ENCODE peak calls at places on chromosomes 4 and X, in four cellular contexts. H is transverse colon, Z is adrenal gland, X is gastrocnemius medialis. N is an unnamed sample.

GRCh38 chr4:172124656-172125308 is 311.6 kb downstream of the GALNTL6 start:
- DNase-seq in H (no peak), Z (no peak), X (no peak), N (no peak)

GRCh38 chrX:108468486-108468885 is 28.8 kb downstream of the COL4A5 start:
- DNase-seq in H (no peak), Z (no peak), X (no peak), N (no peak)

GRCh38 chr4:156838761-156839160 is 132.8 kb downstream of the PDGFC start:
- DNase-seq in H (no peak), Z (no peak), X (no peak), N (no peak)

GRCh38 chrX:41491267-41492004 is 44.3 kb downstream of the NYX start:
- DNase-seq in H (no peak), Z (no peak), X (peak; percentile 30), N (no peak)

GRCh38 chrX:130024127-130024526 is 41.7 kb downstream of the BCORL1 start:
- DNase-seq in H (peak; percentile 84), Z (peak; percentile 79), X (peak; percentile 49), N (peak; percentile 59)

GRCh38 chr4:88807499-88807898 is 109.9 kb upstream of the NAP1L5 start:
- DNase-seq in H (no peak), Z (no peak), X (no peak), N (no peak)

GRCh38 chr4:70749313-70749712 is 27.5 kb downstream of the RUFY3 start:
- DNase-seq in H (no peak), Z (no peak), X (no peak), N (no peak)

GRCh38 chr4:185359767-185360446 is 35.8 kb downstream of the LRP2BP start:
- DNase-seq in H (no peak), Z (no peak), X (no peak), N (no peak)

GRCh38 chr4:97330915-97331314 is 812.4 kb downstream of the STPG2 start:
- DNase-seq in H (no peak), Z (no peak), X (no peak), N (no peak)

GRCh38 chr4:73721419-73721818 is 18.9 kb upstream of the CXCL8 start:
- DNase-seq in H (no peak), Z (no peak), X (no peak), N (no peak)

GRCh38 chr4:87853108-87853507 is 20.3 kb downstream of the MEPE start:
- DNase-seq in H (no peak), Z (no peak), X (no peak), N (no peak)

GRCh38 chr4:100147198-100147597 is 43.1 kb downstream of the DDIT4L start:
- DNase-seq in H (no peak), Z (no peak), X (no peak), N (no peak)

GRCh38 chr4:72286185-72286584 is 254.4 kb downstream of the NPFFR2 start:
- DNase-seq in H (no peak), Z (no peak), X (no peak), N (no peak)

GRCh38 chr4:146315184-146315583 is 100.8 kb downstream of the REELD1 start:
- DNase-seq in H (no peak), Z (no peak), X (no peak), N (no peak)

GRCh38 chr4:6257243-6258025 is 12.2 kb upstream of the WFS1 start:
- DNase-seq in H (no peak), Z (no peak), X (no peak), N (no peak)

GRCh38 chrX:100319716-100320115 is 90.4 kb downstream of the PCDH19 start:
- DNase-seq in H (no peak), Z (no peak), X (no peak), N (no peak)

GRCh38 chrX:151153086-151153485 is 23.3 kb upstream of the GPR50 start:
- DNase-seq in H (no peak), Z (no peak), X (no peak), N (no peak)

GRCh38 chrX:40877869-40878268 is 142.5 kb upstream of the MED14 start:
- DNase-seq in H (no peak), Z (no peak), X (no peak), N (no peak)

GRCh38 chrX:12138366-12139313 is at the start of gene FRMPD4:
- DNase-seq in H (no peak), Z (no peak), X (no peak), N (no peak)

GRCh38 chr4:173316060-173316459 is 18.1 kb downstream of the HMGB2 start:
- DNase-seq in H (no peak), Z (no peak), X (no peak), N (no peak)

GRCh38 chr4:78774395-78774794 is 1.8 kb upstream of the BMP2K start:
- DNase-seq in H (no peak), Z (no peak), X (no peak), N (no peak)

GRCh38 chr4:182089326-182089725 is 153.9 kb upstream of the TENM3 start:
- DNase-seq in H (no peak), Z (no peak), X (no peak), N (no peak)

GRCh38 chr4:18882468-18882867 is 860.9 kb upstream of the LCORL start:
- DNase-seq in H (no peak), Z (no peak), X (no peak), N (no peak)

GRCh38 chr4:170400346-170400745 is 310.6 kb upstream of the AADAT start:
- DNase-seq in H (no peak), Z (no peak), X (no peak), N (no peak)

GRCh38 chr4:76341063-76341462 is 34.5 kb downstream of the STBD1 start:
- DNase-seq in H (no peak), Z (no peak), X (no peak), N (no peak)

GRCh38 chr4:137363496-137363895 is 168.8 kb downstream of the PCDH18 start:
- DNase-seq in H (no peak), Z (no peak), X (no peak), N (no peak)

GRCh38 chrX:46573896-46574336 is 351 bp downstream of the CHST7 start:
- DNase-seq in H (peak; percentile 63), Z (peak; percentile 23), X (no peak), N (peak; percentile 50)

GRCh38 chr4:156545003-156545785 is 426.4 kb downstream of the PDGFC start:
- DNase-seq in H (no peak), Z (no peak), X (no peak), N (no peak)

GRCh38 chr4:156503119-156503518 is 468.5 kb downstream of the PDGFC start:
- DNase-seq in H (no peak), Z (no peak), X (no peak), N (no peak)

GRCh38 chr4:112517067-112517588 is 1.1 kb upstream of the NEUROG2 start:
- DNase-seq in H (no peak), Z (no peak), X (no peak), N (no peak)
- H3K27me3 ChIP-seq in H (peaks cover 100% of the 10 kb centered on the region), Z (peaks cover 92% of the 10 kb centered on the region), X (peaks cover 97% of the 10 kb centered on the region), N (peaks cover 6% of the 10 kb centered on the region)

DNA sequence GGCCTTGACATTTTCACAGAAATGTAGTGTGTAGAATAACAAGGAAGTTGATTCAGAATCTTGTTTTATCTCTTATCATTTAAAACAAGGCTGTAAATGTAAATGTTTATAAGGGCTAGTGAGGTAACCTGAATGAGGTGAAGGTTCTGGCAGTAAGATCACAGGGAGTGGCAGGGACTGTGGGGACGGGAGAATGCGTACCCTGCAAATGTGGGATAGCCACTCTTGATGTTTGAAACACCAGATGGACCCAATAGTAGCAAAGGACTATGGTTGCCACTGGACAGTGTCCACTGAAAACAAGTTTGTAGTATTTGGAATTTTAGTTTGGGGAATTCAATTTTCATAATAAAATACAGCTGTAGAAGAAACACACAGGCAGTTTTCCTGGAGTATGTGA is 155.3 kb downstream of the FHIP1A start:
- DNase-seq in H (peak; percentile 62), Z (no peak), X (no peak), N (no peak)
- TF ChIP-seq POLR2A in H (peak; percentile 47), Z (no peak), X (no peak), N (no peak)

GRCh38 chrX:153635788-153636668 is 11.0 kb upstream of the DUSP9 start:
- DNase-seq in H (no peak), Z (no peak), X (no peak), N (no peak)

GRCh38 chrX:153633607-153634180 is 13.3 kb upstream of the DUSP9 start:
- DNase-seq in H (no peak), Z (no peak), X (no peak), N (peak; percentile 14)

GRCh38 chrX:153635388-153635787 is 11.6 kb upstream of the DUSP9 start:
- DNase-seq in H (no peak), Z (no peak), X (no peak), N (peak; percentile 15)

GRCh38 chrX:153634236-153634635 is 12.8 kb upstream of the DUSP9 start:
- DNase-seq in H (no peak), Z (no peak), X (no peak), N (no peak)

DNA sequence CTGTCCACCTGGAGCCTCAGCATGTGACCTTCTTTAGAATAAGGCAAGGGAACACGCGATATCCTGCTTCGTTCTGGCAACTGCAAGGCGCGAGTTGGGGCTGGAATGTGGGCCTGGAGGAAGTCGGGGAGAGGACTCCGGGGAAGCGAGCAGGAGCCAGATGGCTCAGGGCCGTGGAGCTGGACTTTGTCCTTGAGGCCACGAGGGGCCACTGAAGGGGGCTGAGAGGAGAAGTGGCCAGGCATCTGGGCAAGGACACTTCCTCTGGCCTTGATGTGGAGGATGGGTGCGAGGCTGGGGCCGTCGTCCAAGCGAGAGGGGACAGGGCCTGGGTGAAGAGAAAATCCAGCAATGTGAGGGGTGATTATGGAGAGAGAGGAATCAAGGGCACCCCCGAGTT is 12.2 kb upstream of the DUSP9 start:
- DNase-seq in H (no peak), Z (no peak), X (no peak), N (peak; percentile 53)
- H3K4me1 ChIP-seq in H (no peaks in the 10 kb centered on the region), Z (no peaks in the 10 kb centered on the region), X (no peaks in the 10 kb centered on the region), N (peaks cover 5% of the 10 kb centered on the region)

DNA sequence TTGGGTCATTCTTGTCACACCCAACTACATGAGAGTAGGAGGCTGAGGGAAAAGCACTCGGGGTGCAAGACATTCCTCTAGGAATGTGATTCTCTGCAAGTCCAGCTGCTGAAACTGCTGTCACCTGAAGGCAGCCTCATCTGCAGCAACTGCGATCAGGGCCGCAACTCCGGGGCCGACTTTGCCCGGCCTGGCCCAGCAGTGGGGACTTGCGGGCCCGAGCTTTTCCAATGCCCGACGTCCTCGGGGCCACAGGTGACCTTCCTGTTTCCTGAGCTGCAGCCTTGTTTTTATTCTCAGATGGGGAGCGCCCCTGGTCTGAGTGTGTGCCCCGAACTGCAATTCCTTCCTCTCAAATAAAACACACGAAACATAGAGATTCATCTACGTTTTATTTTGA is 104.7 kb upstream of the NKX1-1 start:
- DNase-seq in H (no peak), Z (no peak), X (no peak), N (no peak)
- H3K27me3 ChIP-seq in H (peaks cover 58% of the 10 kb centered on the region), Z (peaks cover 16% of the 10 kb centered on the region), X (peaks cover 37% of the 10 kb centered on the region), N (no peaks in the 10 kb centered on the region)

DNA sequence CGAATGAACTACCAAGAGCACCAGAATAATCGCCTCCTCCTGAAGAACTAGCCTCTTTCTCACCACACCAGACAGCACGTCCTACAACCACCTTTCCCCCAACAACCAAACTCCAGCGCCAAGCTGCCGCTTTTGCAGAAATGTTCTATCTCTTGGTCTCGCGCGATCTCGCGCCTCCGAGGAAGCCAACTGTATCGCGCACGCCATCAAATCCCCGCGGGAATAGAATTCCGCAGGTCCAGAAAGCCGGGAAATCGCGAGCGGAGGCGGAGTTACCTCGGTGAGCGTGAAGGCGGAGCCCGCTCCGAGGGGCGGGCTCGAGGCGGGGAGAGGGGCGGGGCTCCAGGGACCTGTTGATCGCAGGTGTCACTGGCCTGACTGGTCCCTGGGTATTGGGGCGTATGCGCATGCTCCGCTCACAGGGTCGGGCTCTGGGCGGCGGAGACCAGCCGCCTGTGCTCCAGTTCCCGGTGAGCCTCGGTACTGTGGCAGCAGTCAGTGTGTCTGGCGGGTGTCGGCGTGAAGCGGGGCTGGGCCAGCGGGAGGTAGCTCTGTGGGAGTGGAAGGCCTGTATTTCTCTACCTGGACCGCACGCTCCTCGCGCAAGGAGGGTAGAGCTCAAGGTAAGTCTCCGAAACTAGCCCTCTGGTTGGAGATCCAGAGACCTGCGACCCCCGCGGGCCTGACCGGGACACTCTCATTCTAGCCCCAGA is at the start of gene USP53:
- DNase-seq in H (peak; percentile 99), Z (peak; percentile 99), X (peak; percentile 99), N (peak; percentile 98)
- TF ChIP-seq POLR2A in H (peak; percentile 99), Z (peak; percentile 98), X (peak; percentile 99), N (peak; percentile 87)